ENCODE peak calls at places on chromosome X, in nine cellular contexts. L is left lung, B is lower lobe of right lung, D is mucosa of descending colon, X is left ventricle myocardium inferior, O is IMR-90, W is adrenal gland, N is transverse colon, C is A549. A is an unnamed sample.

GRCh38 chrX:12372111-12372510 is 233.8 kb downstream of the FRMPD4 start:
- DNase-seq in L (no peak), B (no peak), D (no peak), X (no peak), O (peak; percentile 68), W (no peak), N (no peak), C (no peak), A (peak; percentile 36)

GRCh38 chrX:129842510-129843208 is 1.0 kb downstream of the ZDHHC9 start:
- DNase-seq in L (peak; percentile 34), B (peak; percentile 49), D (peak; percentile 68), X (peak; percentile 18), O (peak; percentile 49), W (peak; percentile 35), N (peak; percentile 55), C (peak; percentile 12), A (no peak)

GRCh38 chrX:148069759-148070503 is 88.8 kb downstream of the FMR1NB start:
- DNase-seq in L (no peak), B (no peak), D (no peak), X (no peak), O (no peak), W (no peak), N (no peak), C (no peak), A (no peak)

GRCh38 chrX:40158036-40158706 is 60.4 kb upstream of the BCOR start:
- DNase-seq in L (no peak), B (peak; percentile 54), D (peak; percentile 49), X (no peak), O (peak; percentile 17), W (no peak), N (no peak), C (peak; percentile 50), A (no peak)

GRCh38 chrX:112761239-112762207 is 79.1 kb downstream of the AMOT start:
- DNase-seq in L (no peak), B (no peak), D (no peak), X (no peak), O (no peak), W (no peak), N (no peak), C (no peak), A (no peak)

GRCh38 chrX:131264053-131264452 is 25.1 kb downstream of the IGSF1 start:
- DNase-seq in L (no peak), B (no peak), D (no peak), X (no peak), O (no peak), W (no peak), N (no peak), C (no peak), A (no peak)

GRCh38 chrX:369563-370101 is 17.1 kb downstream of the PPP2R3B start:
- DNase-seq in L (no peak), B (no peak), D (peak; percentile 40), X (no peak), O (no peak), W (no peak), N (no peak), C (no peak), A (no peak)

GRCh38 chrX:50635811-50636365 is 165.3 kb upstream of the DGKK start:
- DNase-seq in L (no peak), B (no peak), D (no peak), X (peak; percentile 25), O (no peak), W (no peak), N (no peak), C (no peak), A (no peak)

GRCh38 chrX:141662781-141663180 is 35.8 kb downstream of the SPANXD start:
- DNase-seq in L (no peak), B (no peak), D (no peak), X (no peak), O (no peak), W (no peak), N (no peak), C (no peak), A (no peak)

GRCh38 chrX:123818243-123818642 is 41.6 kb upstream of the XIAP start:
- DNase-seq in L (no peak), B (no peak), D (no peak), X (no peak), O (peak; percentile 84), W (no peak), N (no peak), C (peak; percentile 87), A (no peak)

DNA sequence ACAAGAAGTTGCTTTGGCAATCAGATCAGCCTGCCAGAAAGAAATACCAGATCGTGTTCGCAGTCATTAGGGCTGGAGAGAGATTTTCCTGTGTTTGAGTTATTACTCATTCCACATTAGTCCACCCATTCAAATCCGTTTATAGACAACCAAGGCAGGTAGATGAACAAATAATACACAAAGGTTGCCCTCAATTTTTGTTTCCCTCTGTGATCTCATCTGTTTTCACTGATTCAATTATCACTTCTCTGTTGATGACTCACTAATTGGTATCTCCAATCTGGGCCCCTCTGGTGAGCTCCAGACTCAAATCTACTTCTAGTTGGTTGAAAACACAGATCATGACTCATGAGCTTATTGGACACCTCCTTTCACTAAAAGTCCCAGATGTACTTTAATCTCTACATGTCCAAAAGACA is 54.5 kb downstream of the CHM start:
- DNase-seq in L (no peak), B (no peak), D (no peak), X (no peak), O (peak; percentile 38), W (no peak), N (no peak), C (no peak), A (no peak)
- H3K9me3 ChIP-seq in L (no peaks in the 10 kb centered on the region), B (no peaks in the 10 kb centered on the region), D (no peaks in the 10 kb centered on the region), X (peaks cover 4% of the 10 kb centered on the region), O (no peaks in the 10 kb centered on the region), W (no peaks in the 10 kb centered on the region), N (no peaks in the 10 kb centered on the region), C (peaks cover 4% of the 10 kb centered on the region), A (no peaks in the 10 kb centered on the region)

DNA sequence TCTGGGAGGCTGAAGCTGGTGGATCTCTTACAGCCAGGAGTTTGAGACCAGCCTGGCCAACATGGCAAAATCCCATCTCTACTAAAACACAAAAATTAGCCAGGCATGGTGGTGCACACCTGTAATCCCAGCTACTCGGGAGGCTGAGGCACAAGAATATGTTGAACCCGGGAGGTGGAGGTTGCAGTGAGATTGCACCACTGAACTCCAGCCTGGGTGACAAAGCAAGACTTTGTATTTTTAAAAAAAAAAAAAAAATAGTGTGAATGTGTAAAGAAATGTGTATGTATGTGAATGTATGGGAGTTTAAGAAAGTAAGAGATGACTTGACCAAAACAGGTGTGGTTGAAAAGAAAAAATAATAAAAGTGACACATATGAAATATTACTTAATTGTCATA is 167.7 kb upstream of the TEX13C start:
- DNase-seq in L (no peak), B (no peak), D (no peak), X (no peak), O (no peak), W (no peak), N (no peak), C (no peak), A (no peak)
- H3K4me3 ChIP-seq in L (no peak overlapping the region), B (no peak overlapping the region), D (no peak overlapping the region), X (no peak overlapping the region), O (no peak overlapping the region), W (no peak overlapping the region), N (no peak overlapping the region), C (no peak overlapping the region), A (no peak overlapping the region)

GRCh38 chrX:153883163-153883843 is 2.7 kb downstream of the L1CAM start:
- DNase-seq in L (no peak), B (no peak), D (no peak), X (no peak), O (no peak), W (no peak), N (no peak), C (no peak), A (no peak)

GRCh38 chrX:153882557-153882956 is 3.4 kb downstream of the L1CAM start:
- DNase-seq in L (no peak), B (no peak), D (no peak), X (no peak), O (no peak), W (no peak), N (no peak), C (no peak), A (no peak)

GRCh38 chrX:153885968-153886903 is at the start of gene L1CAM:
- DNase-seq in L (no peak), B (no peak), D (peak; percentile 31), X (no peak), O (no peak), W (no peak), N (no peak), C (no peak), A (no peak)

GRCh38 chrX:153885208-153885787 is 675 bp downstream of the L1CAM start:
- DNase-seq in L (no peak), B (no peak), D (peak; percentile 33), X (no peak), O (no peak), W (no peak), N (no peak), C (no peak), A (no peak)

DNA sequence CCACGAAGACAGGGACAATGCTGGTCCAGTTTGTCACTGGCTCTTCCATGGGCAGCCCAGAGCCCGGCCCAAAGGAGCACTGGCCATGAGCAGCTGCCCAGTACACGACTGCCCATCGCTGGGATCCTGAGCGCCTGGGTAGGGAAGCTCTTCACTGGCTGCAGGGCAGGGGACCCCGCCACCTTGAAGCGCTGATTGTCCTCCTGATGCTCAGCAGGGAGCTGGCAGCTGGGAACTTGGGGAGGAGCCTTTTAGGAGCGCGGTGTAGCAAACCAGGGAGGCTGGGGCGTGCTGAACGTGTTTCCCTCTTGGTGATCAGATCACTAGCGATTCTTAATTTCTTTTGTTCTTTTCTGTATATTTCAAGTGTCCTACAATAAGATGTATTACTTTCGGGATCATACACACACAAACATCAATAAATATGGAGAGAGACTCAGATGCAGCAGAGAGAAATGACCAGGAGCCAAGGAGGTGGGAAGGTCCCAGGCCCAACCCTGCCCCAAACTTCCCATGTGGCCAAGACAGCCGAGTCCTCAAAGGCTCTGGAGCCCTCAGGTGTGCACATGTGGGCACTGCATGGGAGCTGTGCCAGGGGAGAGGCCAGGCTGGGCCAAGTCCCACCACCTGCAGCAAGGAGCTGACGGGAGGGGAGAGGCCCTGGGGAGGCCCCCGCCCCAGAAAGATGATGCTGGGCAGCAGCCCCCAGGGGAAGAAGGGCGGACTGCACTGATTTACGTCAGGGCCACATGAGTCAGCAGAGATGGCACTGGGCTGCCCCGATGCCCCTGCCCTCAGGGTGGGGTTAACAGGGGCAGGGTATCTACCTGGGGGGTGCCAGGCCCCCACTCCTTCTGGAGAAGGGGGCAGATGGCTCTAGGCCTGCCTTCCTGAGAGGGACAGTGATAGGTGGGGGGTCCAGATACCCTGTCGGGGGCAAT is 1.6 kb downstream of the L1CAM start:
- DNase-seq in L (no peak), B (no peak), D (peak; percentile 34), X (no peak), O (no peak), W (no peak), N (no peak), C (peak; percentile 59), A (no peak)
- H3K9me3 ChIP-seq in L (no peaks in the 10 kb centered on the region), B (no peaks in the 10 kb centered on the region), D (no peaks in the 10 kb centered on the region), X (no peaks in the 10 kb centered on the region), O (peaks cover 2% of the 10 kb centered on the region), W (no peaks in the 10 kb centered on the region), N (no peaks in the 10 kb centered on the region), C (no peaks in the 10 kb centered on the region), A (no peaks in the 10 kb centered on the region)

GRCh38 chrX:153646620-153647373 is at the start of gene DUSP9:
- DNase-seq in L (peak; percentile 31), B (peak; percentile 40), D (peak; percentile 44), X (no peak), O (no peak), W (no peak), N (no peak), C (peak; percentile 43), A (no peak)
- H3K4me3 ChIP-seq in L (no peak within 1 kb of the TSS), B (peak within 1 kb of the TSS; percentile 23), D (no peak within 1 kb of the TSS), X (peak within 1 kb of the TSS; percentile 46), O (no peak within 1 kb of the TSS), W (peak within 1 kb of the TSS; percentile 39), N (peak within 1 kb of the TSS; percentile 1), C (peak within 1 kb of the TSS; percentile 40), A (no peak within 1 kb of the TSS)

GRCh38 chrX:81957318-81957717 is 755.4 kb downstream of the SH3BGRL start:
- DNase-seq in L (no peak), B (no peak), D (no peak), X (no peak), O (no peak), W (no peak), N (no peak), C (no peak), A (no peak)
- H3K9me3 ChIP-seq in L (no peaks in the 10 kb centered on the region), B (no peaks in the 10 kb centered on the region), D (no peaks in the 10 kb centered on the region), X (no peaks in the 10 kb centered on the region), O (no peaks in the 10 kb centered on the region), W (no peaks in the 10 kb centered on the region), N (no peaks in the 10 kb centered on the region), C (no peaks in the 10 kb centered on the region), A (peaks cover 3% of the 10 kb centered on the region)

A was measured in AG04450.